ENCODE peak calls at places on chromosomes 7 and 10, in five cellular contexts. K is dorsolateral prefrontal cortex, V is right lobe of liver, B is A549, H is GM23338. S is an unnamed sample.

GRCh38 chr7:155412416-155413253 is 45.3 kb upstream of the EN2 start:
- DNase-seq in K (no peak), V (peak; percentile 73), B (peak; percentile 78), H (peak; percentile 89), S (peak; percentile 46)

GRCh38 chr10:98582363-98582762 is 135.6 kb upstream of the HPS1 start:
- DNase-seq in K (no peak), V (no peak), B (no peak), H (no peak), S (no peak)

GRCh38 chr7:7884855-7885254 is 83.7 kb upstream of the GLCCI1 start:
- DNase-seq in K (no peak), V (no peak), B (no peak), H (no peak), S (no peak)

GRCh38 chr7:116497708-116498107 is 1.8 kb upstream of the CAV2 start:
- DNase-seq in K (no peak), V (no peak), B (no peak), H (no peak), S (no peak)

GRCh38 chr10:23202736-23203135 is 10.6 kb downstream of the PTF1A start:
- DNase-seq in K (no peak), V (no peak), B (no peak), H (no peak), S (no peak)

GRCh38 chr7:135685306-135686084 is 23.2 kb downstream of the STMP1 start:
- DNase-seq in K (no peak), V (no peak), B (no peak), H (no peak), S (no peak)

GRCh38 chr7:87495366-87495765 is 19.9 kb upstream of the ABCB4 start:
- DNase-seq in K (no peak), V (no peak), B (no peak), H (no peak), S (no peak)

GRCh38 chr7:95794917-95795515 is 22.7 kb downstream of the DYNC1I1 start:
- DNase-seq in K (no peak), V (no peak), B (no peak), H (peak; percentile 81), S (no peak)

GRCh38 chr10:7117177-7117799 is 293.5 kb downstream of the SFMBT2 start:
- DNase-seq in K (no peak), V (no peak), B (no peak), H (no peak), S (no peak)

GRCh38 chr10:128898133-128898915 is 568.7 kb upstream of the MGMT start:
- DNase-seq in K (no peak), V (no peak), B (no peak), H (peak; percentile 18), S (peak; percentile 21)

GRCh38 chr10:117047947-117048346 is 43.0 kb upstream of the SHTN1 start:
- DNase-seq in K (no peak), V (no peak), B (no peak), H (no peak), S (no peak)

GRCh38 chr7:37732253-37732652 is 48.7 kb downstream of the GPR141 start:
- DNase-seq in K (no peak), V (no peak), B (no peak), H (peak; percentile 80), S (peak; percentile 42)

GRCh38 chr10:120422459-120422858 is 34.6 kb upstream of the PLPP4 start:
- DNase-seq in K (no peak), V (no peak), B (no peak), H (no peak), S (no peak)

GRCh38 chr7:100629117-100629711 is 12.1 kb downstream of the TFR2 start:
- DNase-seq in K (no peak), V (no peak), B (peak; percentile 75), H (peak; percentile 90), S (no peak)

GRCh38 chr7:4265676-4266075 is 416.4 kb upstream of the FOXK1 start:
- DNase-seq in K (no peak), V (no peak), B (no peak), H (no peak), S (no peak)

GRCh38 chr7:4268040-4268965 is 413.8 kb upstream of the FOXK1 start:
- DNase-seq in K (no peak), V (no peak), B (no peak), H (no peak), S (no peak)

GRCh38 chr7:4269086-4269485 is 413.0 kb upstream of the FOXK1 start:
- DNase-seq in K (no peak), V (no peak), B (no peak), H (no peak), S (no peak)

GRCh38 chr7:4266270-4267040 is 415.6 kb upstream of the FOXK1 start:
- DNase-seq in K (no peak), V (no peak), B (no peak), H (no peak), S (no peak)

GRCh38 chr7:4267326-4268039 is 414.6 kb upstream of the FOXK1 start:
- DNase-seq in K (no peak), V (no peak), B (no peak), H (no peak), S (no peak)
- H3K27ac ChIP-seq in K (no peak overlapping the region), V (no peak overlapping the region), B (no peak overlapping the region), H (no peak overlapping the region), S (no peak overlapping the region)

GRCh38 chr10:4241724-4242345 is 456.8 kb upstream of the KLF6 start:
- DNase-seq in K (no peak), V (no peak), B (no peak), H (peak; percentile 41), S (no peak)

GRCh38 chr10:4242561-4243035 is 457.6 kb upstream of the KLF6 start:
- DNase-seq in K (no peak), V (no peak), B (no peak), H (no peak), S (no peak)

GRCh38 chr10:4240641-4241197 is 455.7 kb upstream of the KLF6 start:
- DNase-seq in K (no peak), V (no peak), B (no peak), H (no peak), S (no peak)

GRCh38 chr10:4243169-4243568 is 458.2 kb upstream of the KLF6 start:
- DNase-seq in K (no peak), V (no peak), B (no peak), H (no peak), S (no peak)

GRCh38 chr10:4243651-4244050 is 458.6 kb upstream of the KLF6 start:
- DNase-seq in K (no peak), V (no peak), B (peak; percentile 33), H (no peak), S (no peak)
- H3K27ac ChIP-seq in K (peak overlapping the region; percentile 67), V (no peak overlapping the region), B (no peak overlapping the region), H (no peak overlapping the region), S (peak overlapping the region; percentile 92)

GRCh38 chr10:110852897-110853296 is 18.8 kb upstream of the PDCD4 start:
- DNase-seq in K (no peak), V (no peak), B (no peak), H (no peak), S (no peak)

GRCh38 chr10:110852255-110852896 is 19.4 kb upstream of the PDCD4 start:
- DNase-seq in K (no peak), V (peak; percentile 75), B (no peak), H (peak; percentile 13), S (peak; percentile 30)

GRCh38 chr10:110850099-110850498 is 21.6 kb upstream of the PDCD4 start:
- DNase-seq in K (no peak), V (no peak), B (no peak), H (no peak), S (no peak)

GRCh38 chr10:110848106-110848505 is 23.6 kb upstream of the PDCD4 start:
- DNase-seq in K (no peak), V (no peak), B (no peak), H (no peak), S (no peak)

GRCh38 chr10:110850990-110851389 is 20.7 kb upstream of the PDCD4 start:
- DNase-seq in K (no peak), V (no peak), B (no peak), H (no peak), S (no peak)
- H3K27ac ChIP-seq in K (no peak overlapping the region), V (no peak overlapping the region), B (no peak overlapping the region), H (no peak overlapping the region), S (no peak overlapping the region)

DNA sequence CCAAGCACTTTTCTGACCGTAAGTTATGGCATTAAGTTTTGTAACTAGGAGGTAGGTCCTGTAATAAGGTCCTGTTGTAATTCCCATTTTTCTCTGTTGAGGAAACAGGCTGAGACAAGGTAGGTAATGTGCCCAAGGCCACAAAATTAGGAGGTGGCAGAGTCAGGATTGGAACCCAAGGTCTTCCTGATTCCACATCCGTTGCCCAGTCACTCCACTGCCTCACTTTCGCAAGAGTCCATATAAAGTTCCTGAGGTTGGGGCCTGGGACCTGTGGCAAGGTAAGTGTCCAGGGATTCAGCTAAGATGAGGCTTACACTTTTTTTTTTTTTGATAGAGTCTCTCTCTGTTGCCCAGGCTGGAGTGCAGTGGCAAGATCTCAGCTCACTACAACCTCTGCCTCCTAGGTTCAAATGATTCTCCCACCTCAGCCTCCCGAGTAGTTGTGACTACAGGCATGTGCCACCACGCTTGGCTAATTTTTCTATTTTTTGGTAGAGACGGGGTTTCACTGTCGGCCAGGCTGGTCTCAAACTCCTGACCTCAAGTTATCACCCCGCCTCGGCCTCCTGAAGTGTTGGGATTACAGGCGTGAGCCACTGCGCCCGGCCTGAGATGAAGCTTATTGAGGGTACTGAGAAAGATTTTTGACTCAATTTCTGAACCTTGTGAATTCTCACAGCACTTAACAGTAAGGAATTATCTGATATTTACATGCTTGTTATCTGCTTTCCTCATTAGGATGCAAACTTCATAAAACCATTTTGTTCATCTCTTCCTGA is 20.3 kb upstream of the GNA12 start:
- DNase-seq in K (no peak), V (no peak), B (no peak), H (no peak), S (no peak)
- H3K27ac ChIP-seq in K (peak overlapping the region; percentile 62), V (peak overlapping the region; percentile 81), B (peak overlapping the region; percentile 88), H (peak overlapping the region; percentile 64), S (peak overlapping the region; percentile 79)

S was measured in lung.